ENCODE peak calls at places on chromosomes 16 and 17, in eight cellular contexts. Y is adrenal gland; K is GM23338; Q is CD8-positive, alpha-beta memory T cell; E is breast epithelium; I is HepG2; P is sigmoid colon; D is psoas muscle. R is an unnamed sample. For H3K27me3, the result is how much of the 10 kb centered on the place peaks cover.

GRCh38 chr17:82859431-82860403 is 19.9 kb upstream of the ZNF750 start:
- DNase-seq in Y (peak), K (no peak), Q (peak), E (no peak), I (peak), P (no peak), D (peak), R (no peak)

GRCh38 chr17:37693328-37693727 is 50.1 kb upstream of the DDX52 start:
- DNase-seq in Y (no peak), K (no peak), Q (no peak), E (no peak), I (no peak), P (peak), D (no peak), R (no peak)

GRCh38 chr17:79916506-79916905 is 77.3 kb upstream of the CBX4 start:
- DNase-seq in Y (no peak), K (no peak), Q (no peak), E (no peak), I (no peak), P (no peak), D (no peak), R (no peak)

GRCh38 chr17:46851029-46851741 is at the start of gene WNT9B:
- DNase-seq in Y (no peak), K (peak), Q (no peak), E (no peak), I (peak), P (no peak), D (no peak), R (no peak)

GRCh38 chr17:42378597-42379594 is 9.3 kb downstream of the STAT3 start:
- DNase-seq in Y (no peak), K (peak), Q (no peak), E (no peak), I (no peak), P (peak), D (no peak), R (no peak)

GRCh38 chr17:38745545-38745944 is 2.6 kb downstream of the PCGF2 start:
- DNase-seq in Y (peak), K (no peak), Q (no peak), E (no peak), I (peak), P (no peak), D (no peak), R (no peak)

GRCh38 chr17:44533533-44534246 is 23.6 kb upstream of the FZD2 start:
- DNase-seq in Y (peak), K (peak), Q (peak), E (peak), I (peak), P (peak), D (peak), R (peak)

GRCh38 chr16:1527836-1528811 is 5.3 kb upstream of the TMEM204 start:
- DNase-seq in Y (peak), K (no peak), Q (peak), E (no peak), I (peak), P (no peak), D (peak), R (no peak)

GRCh38 chr17:19533718-19534561 is at the start of gene SLC47A1:
- DNase-seq in Y (peak), K (peak), Q (no peak), E (no peak), I (peak), P (no peak), D (peak), R (peak)

GRCh38 chr16:25177512-25177830 is 39.3 kb upstream of the AQP8 start:
- DNase-seq in Y (no peak), K (no peak), Q (no peak), E (no peak), I (peak), P (no peak), D (no peak), R (no peak)

GRCh38 chr16:81715358-81716196 is 63.5 kb upstream of the PLCG2 start:
- DNase-seq in Y (no peak), K (no peak), Q (peak), E (no peak), I (no peak), P (no peak), D (no peak), R (no peak)

GRCh38 chr17:20955437-20956323 is 87.1 kb downstream of the USP22 start:
- DNase-seq in Y (peak), K (no peak), Q (no peak), E (no peak), I (peak), P (peak), D (peak), R (peak)

GRCh38 chr17:77869665-77870132 is 88.8 kb upstream of the TNRC6C start:
- DNase-seq in Y (no peak), K (no peak), Q (peak), E (no peak), I (no peak), P (no peak), D (no peak), R (no peak)

GRCh38 chr16:424033-424622 is 1.3 kb upstream of the RAB11FIP3 start:
- DNase-seq in Y (peak), K (no peak), Q (no peak), E (no peak), I (peak), P (peak), D (peak), R (peak)

GRCh38 chr17:18002171-18002570 is 29.5 kb downstream of the DRC3 start:
- DNase-seq in Y (no peak), K (no peak), Q (no peak), E (no peak), I (no peak), P (no peak), D (no peak), R (no peak)

GRCh38 chr16:12462690-12463646 is 340.7 kb downstream of the CPPED1 start:
- DNase-seq in Y (no peak), K (no peak), Q (no peak), E (no peak), I (no peak), P (no peak), D (no peak), R (no peak)

GRCh38 chr17:50053654-50053960 is 2.3 kb upstream of the ITGA3 start:
- DNase-seq in Y (no peak), K (no peak), Q (no peak), E (no peak), I (no peak), P (no peak), D (no peak), R (no peak)

GRCh38 chr17:71334041-71334781 is 786.6 kb upstream of the SOX9 start:
- DNase-seq in Y (no peak), K (peak), Q (no peak), E (no peak), I (no peak), P (no peak), D (no peak), R (no peak)

GRCh38 chr16:68436581-68436980 is 11.7 kb downstream of the SMPD3 start:
- DNase-seq in Y (no peak), K (peak), Q (no peak), E (no peak), I (no peak), P (no peak), D (no peak), R (no peak)

GRCh38 chr17:48123111-48123510 is 15.5 kb downstream of the SNX11 start:
- DNase-seq in Y (no peak), K (peak), Q (no peak), E (no peak), I (no peak), P (no peak), D (no peak), R (no peak)

GRCh38 chr17:27268394-27269085 is 25.4 kb upstream of the WSB1 start:
- DNase-seq in Y (no peak), K (no peak), Q (no peak), E (no peak), I (no peak), P (no peak), D (no peak), R (no peak)

GRCh38 chr16:66844342-66845079 is at the start of gene CA7:
- DNase-seq in Y (no peak), K (peak), Q (no peak), E (no peak), I (no peak), P (no peak), D (no peak), R (peak)

GRCh38 chr16:23182675-23183485 is at the start of gene SCNN1G:
- DNase-seq in Y (no peak), K (peak), Q (no peak), E (no peak), I (no peak), P (no peak), D (peak), R (peak)

GRCh38 chr16:2048116-2048543 is 345 bp downstream of the TSC2 start:
- DNase-seq in Y (no peak), K (no peak), Q (no peak), E (no peak), I (no peak), P (no peak), D (no peak), R (no peak)

GRCh38 chr16:30585022-30585399 is 486 bp downstream of the ZNF785 start:
- DNase-seq in Y (no peak), K (peak), Q (no peak), E (no peak), I (no peak), P (peak), D (no peak), R (no peak)

GRCh38 chr16:7763111-7763510 is 430.5 kb downstream of the RBFOX1 start:
- DNase-seq in Y (no peak), K (no peak), Q (no peak), E (no peak), I (no peak), P (no peak), D (no peak), R (no peak)

GRCh38 chr17:73165616-73166404 is 1.0 kb downstream of the SSTR2 start:
- DNase-seq in Y (no peak), K (peak), Q (no peak), E (no peak), I (no peak), P (no peak), D (no peak), R (no peak)

GRCh38 chr17:76013377-76013932 is 12.8 kb downstream of the CDK3 start:
- DNase-seq in Y (no peak), K (no peak), Q (no peak), E (no peak), I (no peak), P (no peak), D (no peak), R (no peak)

GRCh38 chr16:46836521-46837292 is 5.7 kb upstream of the C16orf87 start:
- DNase-seq in Y (no peak), K (no peak), Q (no peak), E (no peak), I (no peak), P (no peak), D (no peak), R (no peak)

GRCh38 chr17:74552037-74552436 is 6.1 kb upstream of the CD300C start:
- DNase-seq in Y (no peak), K (no peak), Q (no peak), E (no peak), I (no peak), P (no peak), D (no peak), R (no peak)

GRCh38 chr17:81672504-81672903 is 6.0 kb downstream of the CCDC137 start:
- DNase-seq in Y (no peak), K (no peak), Q (no peak), E (no peak), I (no peak), P (no peak), D (no peak), R (no peak)

GRCh38 chr16:84759061-84759460 is 59.3 kb downstream of the USP10 start:
- DNase-seq in Y (no peak), K (no peak), Q (no peak), E (no peak), I (no peak), P (peak), D (no peak), R (no peak)

GRCh38 chr17:35239823-35240222 is 3.0 kb upstream of the SLFN5 start:
- DNase-seq in Y (no peak), K (no peak), Q (no peak), E (no peak), I (no peak), P (no peak), D (no peak), R (no peak)

GRCh38 chr17:35241520-35241919 is 1.4 kb upstream of the SLFN5 start:
- DNase-seq in Y (no peak), K (peak), Q (no peak), E (no peak), I (no peak), P (no peak), D (no peak), R (no peak)

GRCh38 chr17:35236821-35237220 is 6.1 kb upstream of the SLFN5 start:
- DNase-seq in Y (no peak), K (no peak), Q (no peak), E (no peak), I (no peak), P (no peak), D (no peak), R (no peak)

GRCh38 chr17:35240861-35241260 is 2.0 kb upstream of the SLFN5 start:
- DNase-seq in Y (no peak), K (no peak), Q (no peak), E (no peak), I (no peak), P (no peak), D (no peak), R (no peak)

DNA sequence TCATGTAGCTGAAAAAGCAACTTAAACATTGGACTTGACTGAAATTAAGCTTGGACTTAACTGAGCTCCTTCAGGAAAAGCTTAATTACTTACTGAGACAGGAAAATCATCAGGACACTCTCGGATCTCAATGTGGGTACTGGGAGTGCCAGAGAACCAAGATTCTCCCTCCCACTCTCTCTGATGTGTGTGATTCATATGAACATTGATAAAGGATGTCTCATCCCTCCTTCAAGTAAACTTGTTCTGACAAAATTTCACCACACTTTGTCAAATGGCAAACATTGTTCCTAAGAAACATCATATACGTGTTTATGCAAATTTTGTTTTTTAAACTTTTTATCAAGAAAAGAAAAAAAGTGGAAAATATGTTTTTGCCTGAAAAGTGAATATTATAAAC is 4.1 kb upstream of the SLFN5 start:
- DNase-seq in Y (no peak), K (no peak), Q (no peak), E (no peak), I (no peak), P (no peak), D (no peak), R (no peak)
- H3K27me3 ChIP-seq in Y (under half), K (under half), Q (under half), E (under half), I (under half), P (under half), D (under half), R (under half)

GRCh38 chr17:68035131-68035522 is 408 bp upstream of the KPNA2 start:
- DNase-seq in Y (peak), K (peak), Q (no peak), E (peak), I (no peak), P (peak), D (peak), R (peak)
- H3K4me3 ChIP-seq in Y (peak), K (peak), Q (peak), E (peak), I (peak), P (peak), D (peak), R (peak)

GRCh38 chr17:12282056-12282455 is 261.4 kb downstream of the MAP2K4 start:
- DNase-seq in Y (no peak), K (no peak), Q (no peak), E (no peak), I (no peak), P (no peak), D (no peak), R (no peak)
- H3K27me3 ChIP-seq in Y (under half), K (under half), Q (under half), E (under half), I (under half), P (under half), D (under half), R (under half)

DNA sequence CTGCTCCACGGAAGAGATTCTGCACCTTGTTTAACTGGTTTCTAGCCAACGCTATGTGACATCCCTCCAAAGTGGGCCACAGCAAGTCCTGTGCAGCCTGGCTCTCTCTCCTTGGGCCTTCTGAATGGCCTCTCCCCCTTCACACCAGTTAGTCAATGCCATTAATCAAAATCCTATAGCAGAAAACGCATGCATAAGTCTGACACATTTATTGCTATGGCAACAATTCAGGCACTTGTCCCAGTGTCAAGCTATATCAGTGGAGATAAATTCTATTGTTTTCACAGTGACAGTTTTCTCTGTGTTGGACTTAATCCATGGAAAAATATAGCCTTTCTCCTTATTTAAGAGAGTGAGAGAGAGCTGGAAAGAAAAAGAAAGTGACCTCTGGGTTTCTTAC is 87.2 kb upstream of the TOX3 start:
- DNase-seq in Y (no peak), K (no peak), Q (no peak), E (no peak), I (no peak), P (no peak), D (no peak), R (no peak)
- H3K4me3 ChIP-seq in Y (no peak), K (no peak), Q (no peak), E (no peak), I (no peak), P (no peak), D (no peak), R (no peak)

GRCh38 chr16:86343733-86344585 is 166.4 kb upstream of the FOXF1 start:
- DNase-seq in Y (no peak), K (no peak), Q (no peak), E (no peak), I (no peak), P (peak), D (no peak), R (no peak)

GRCh38 chr16:86343111-86343642 is 167.2 kb upstream of the FOXF1 start:
- DNase-seq in Y (peak), K (no peak), Q (no peak), E (no peak), I (no peak), P (peak), D (peak), R (peak)

GRCh38 chr16:86344586-86344871 is 165.8 kb upstream of the FOXF1 start:
- DNase-seq in Y (no peak), K (no peak), Q (no peak), E (no peak), I (no peak), P (peak), D (no peak), R (no peak)

GRCh38 chr16:86344881-86345280 is 165.4 kb upstream of the FOXF1 start:
- DNase-seq in Y (no peak), K (no peak), Q (no peak), E (no peak), I (no peak), P (peak), D (no peak), R (no peak)

GRCh38 chr16:86342161-86342560 is 168.2 kb upstream of the FOXF1 start:
- DNase-seq in Y (no peak), K (no peak), Q (no peak), E (no peak), I (no peak), P (no peak), D (no peak), R (no peak)
- H3K27me3 ChIP-seq in Y (under half), K (under half), Q (under half), E (under half), I (under half), P (under half), D (under half), R (under half)

GRCh38 chr16:15786501-15786900 is 70.3 kb downstream of the MYH11 start:
- DNase-seq in Y (no peak), K (no peak), Q (no peak), E (no peak), I (no peak), P (no peak), D (no peak), R (no peak)

GRCh38 chr16:15790458-15790857 is 66.4 kb downstream of the MYH11 start:
- DNase-seq in Y (peak), K (no peak), Q (no peak), E (no peak), I (no peak), P (no peak), D (no peak), R (no peak)

GRCh38 chr16:15785386-15786059 is 71.3 kb downstream of the MYH11 start:
- DNase-seq in Y (no peak), K (no peak), Q (no peak), E (no peak), I (no peak), P (no peak), D (no peak), R (no peak)

GRCh38 chr16:15792563-15792971 is 64.3 kb downstream of the MYH11 start:
- DNase-seq in Y (no peak), K (no peak), Q (no peak), E (no peak), I (no peak), P (peak), D (no peak), R (no peak)

DNA sequence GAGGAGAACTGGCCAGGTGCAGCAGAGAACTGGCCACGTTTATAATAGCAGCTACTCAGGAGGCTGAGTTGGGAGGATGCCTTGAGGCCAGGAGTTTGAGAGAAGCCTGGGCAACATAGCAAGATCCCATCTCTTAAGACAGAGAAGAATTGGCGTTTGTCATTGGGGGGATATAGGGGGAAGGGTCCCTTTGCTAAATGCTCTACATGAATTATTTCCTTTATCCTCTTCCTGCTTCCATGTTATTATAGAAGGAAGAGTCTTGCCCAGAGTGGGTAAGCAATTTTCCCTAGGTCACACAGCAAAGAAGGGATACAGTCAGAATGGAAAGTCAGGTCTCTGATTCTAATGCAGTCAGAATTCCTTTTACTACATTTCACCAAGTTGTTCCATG is 68.0 kb downstream of the MYH11 start:
- DNase-seq in Y (no peak), K (no peak), Q (no peak), E (no peak), I (no peak), P (no peak), D (no peak), R (no peak)
- H3K4me3 ChIP-seq in Y (no peak), K (no peak), Q (no peak), E (no peak), I (no peak), P (no peak), D (no peak), R (no peak)

R was measured in uterus.